ENCODE peak calls at places on chromosomes 4 and X, in four cellular contexts. Y is T-helper 17 cell; H is activated CD4-positive, alpha-beta T cell treated with anti-CD3 and anti-CD28 coated beads for 36 hours; C is smooth muscle cell of the brain vasculature. J is an unnamed sample.

GRCh38 chrX:54838583-54838982 is 31.0 kb downstream of the MAGED2 start:
- DNase-seq in H (no peak), Y (no peak), C (no peak), J (no peak)

GRCh38 chr4:124178449-124179021 is 534.0 kb downstream of the ANKRD50 start:
- DNase-seq in Y (no peak), C (no peak), H (no peak), J (no peak)

GRCh38 chr4:67680568-67681222 is 20.3 kb downstream of the UBA6 start:
- DNase-seq in C (no peak), H (no peak), Y (no peak), J (no peak)

GRCh38 chr4:41935652-41936021 is 408 bp downstream of the TMEM33 start:
- DNase-seq in H (peak; percentile 64), Y (no peak), C (no peak), J (no peak)

GRCh38 chr4:153222790-153223417 is 18.7 kb downstream of the TRIM2 start:
- DNase-seq in H (peak; percentile 43), Y (peak; percentile 20), C (no peak), J (peak; percentile 23)

GRCh38 chr4:168812806-168813205 is 197.2 kb downstream of the CBR4 start:
- DNase-seq in Y (no peak), H (no peak), C (no peak), J (no peak)

GRCh38 chr4:143539670-143540023 is 26.1 kb downstream of the SMARCA5 start:
- DNase-seq in H (peak; percentile 31), Y (no peak), C (no peak), J (no peak)

GRCh38 chr4:118351851-118352827 is 664 bp downstream of the PRSS12 start:
- DNase-seq in Y (no peak), H (peak; percentile 22), C (no peak), J (no peak)

GRCh38 chr4:177032341-177032740 is 239.6 kb upstream of the VEGFC start:
- DNase-seq in C (no peak), H (no peak), Y (no peak), J (no peak)

GRCh38 chr4:73172166-73172565 is 86.4 kb downstream of the ANKRD17 start:
- DNase-seq in Y (no peak), C (no peak), H (no peak), J (no peak)

GRCh38 chr4:48305508-48305907 is 35.8 kb upstream of the SLAIN2 start:
- DNase-seq in Y (no peak), H (no peak), C (no peak), J (no peak)

GRCh38 chr4:35986537-35986936 is 257.8 kb downstream of the ARAP2 start:
- DNase-seq in C (no peak), Y (no peak), H (no peak), J (no peak)

GRCh38 chrX:103431316-103431715 is 55.0 kb downstream of the BEX3 start:
- DNase-seq in Y (no peak), H (no peak), C (no peak), J (no peak)

GRCh38 chrX:47169726-47170515 is 23.7 kb upstream of the UBA1 start:
- DNase-seq in H (no peak), Y (no peak), C (no peak), J (no peak)

GRCh38 chrX:41238543-41238942 is 95.4 kb upstream of the DDX3X start:
- DNase-seq in H (no peak), Y (no peak), C (no peak), J (no peak)

GRCh38 chrX:48695524-48695875 is 1.0 kb upstream of the SUV39H1 start:
- DNase-seq in H (no peak), C (no peak), Y (no peak), J (no peak)

GRCh38 chr4:121791481-121791880 is 9.6 kb upstream of the EXOSC9 start:
- DNase-seq in Y (no peak), H (no peak), C (no peak), J (peak; percentile 9)

GRCh38 chr4:35493977-35494376 is 750.3 kb downstream of the ARAP2 start:
- DNase-seq in H (no peak), C (no peak), Y (no peak), J (no peak)

GRCh38 chrX:147912093-147912801 is 528 bp downstream of the FMR1 start:
- DNase-seq in H (peak; percentile 43), C (no peak), Y (peak; percentile 11), J (peak; percentile 7)

GRCh38 chrX:24097741-24098140 is 43.0 kb downstream of the EIF2S3 start:
- DNase-seq in Y (no peak), C (no peak), H (no peak), J (no peak)

GRCh38 chr4:47705326-47705981 is 132.4 kb downstream of the CORIN start:
- DNase-seq in Y (no peak), C (no peak), H (no peak), J (no peak)

GRCh38 chr4:184721254-184721653 is 12.6 kb downstream of the CENPU start:
- DNase-seq in H (no peak), Y (no peak), C (no peak), J (no peak)

GRCh38 chrX:275967-276587 is 5.1 kb upstream of the PLCXD1 start:
- DNase-seq in Y (peak; percentile 46), C (no peak), H (peak; percentile 63), J (no peak)

GRCh38 chr4:144179152-144179739 is 38.7 kb upstream of the GYPA start:
- DNase-seq in Y (no peak), H (peak; percentile 9), C (no peak), J (no peak)

GRCh38 chr4:41625531-41625930 is 87.6 kb downstream of the LIMCH1 start:
- DNase-seq in H (no peak), C (no peak), Y (no peak), J (no peak)

GRCh38 chr4:140579278-140579677 is 10.5 kb upstream of the UCP1 start:
- DNase-seq in Y (no peak), C (no peak), H (no peak), J (no peak)

GRCh38 chr4:74932832-74933561 is at the start of gene PARM1:
- DNase-seq in H (peak; percentile 83), C (peak; percentile 37), Y (no peak), J (peak; percentile 55)

GRCh38 chr4:23373269-23373668 is 516.6 kb downstream of the PPARGC1A start:
- DNase-seq in H (peak; percentile 51), C (no peak), Y (no peak), J (peak; percentile 68)

GRCh38 chr4:5945936-5946335 is 53.0 kb upstream of the CRMP1 start:
- DNase-seq in Y (no peak), C (no peak), H (no peak), J (no peak)

J was measured in T1000.